ENCODE peak calls at places on chromosome 14, in five cellular contexts. R, M, A, Z and W are unnamed samples.

GRCh38 chr14:53663709-53664108 is 292.9 kb downstream of the BMP4 start:
- DNase-seq in A (no peak), Z (peak), M (no peak), R (no peak), W (peak)

GRCh38 chr14:101202627-101203404 is 299.3 kb upstream of the RTL1 start:
- DNase-seq in R (peak), Z (no peak), M (no peak), A (no peak), W (no peak)

GRCh38 chr14:49984419-49984818 is 91.5 kb downstream of the ARF6 start:
- DNase-seq in Z (no peak), M (no peak), R (no peak), A (no peak), W (no peak)

GRCh38 chr14:57461777-57462320 is 31.8 kb downstream of the CCDC198 start:
- DNase-seq in R (no peak), M (no peak), A (no peak), Z (no peak), W (peak)

GRCh38 chr14:26385302-26385701 is 212.5 kb downstream of the NOVA1 start:
- DNase-seq in A (no peak), M (no peak), Z (no peak), R (no peak), W (no peak)

GRCh38 chr14:64971890-64972785 is at the start of gene RAB15:
- DNase-seq in A (no peak), M (peak), Z (no peak), R (peak), W (peak)

GRCh38 chr14:76320486-76320885 is 55.5 kb upstream of the ESRRB start:
- DNase-seq in R (no peak), M (no peak), A (no peak), Z (no peak), W (no peak)

GRCh38 chr14:22387776-22388241 is 201.2 kb downstream of the DAD1 start:
- DNase-seq in A (peak), Z (no peak), R (no peak), M (no peak), W (no peak)

GRCh38 chr14:75811136-75811839 is 150.2 kb downstream of the TTLL5 start:
- DNase-seq in M (no peak), A (no peak), Z (no peak), R (no peak), W (peak)

GRCh38 chr14:55580401-55581010 is 499 bp downstream of the KTN1 start:
- DNase-seq in Z (no peak), R (peak), A (no peak), M (no peak), W (peak)

GRCh38 chr14:90654831-90655276 is 161.4 kb downstream of the TTC7B start:
- DNase-seq in M (no peak), A (peak), R (no peak), Z (no peak), W (no peak)

GRCh38 chr14:103880334-103880985 is 33.1 kb upstream of the PPP1R13B start:
- DNase-seq in R (peak), Z (no peak), A (peak), M (no peak), W (peak)

GRCh38 chr14:100891051-100891450 is 12.5 kb downstream of the RTL1 start:
- DNase-seq in Z (no peak), R (peak), M (no peak), A (no peak), W (no peak)

GRCh38 chr14:93079865-93080403 is 35.8 kb downstream of the ITPK1 start:
- DNase-seq in R (no peak), M (no peak), A (no peak), Z (no peak), W (no peak)

GRCh38 chr14:72906316-72906715 is 12.4 kb upstream of the DPF3 start:
- DNase-seq in Z (no peak), M (no peak), A (peak), R (no peak), W (no peak)

GRCh38 chr14:95409472-95410307 is 90.0 kb upstream of the CLMN start:
- DNase-seq in Z (no peak), R (no peak), M (no peak), A (no peak), W (no peak)

GRCh38 chr14:95480887-95481226 is 35.6 kb downstream of the SYNE3 start:
- DNase-seq in M (no peak), Z (no peak), A (no peak), R (no peak), W (no peak)

GRCh38 chr14:105881021-105881930 is 354.9 kb downstream of the TMEM121 start:
- DNase-seq in M (no peak), Z (no peak), A (no peak), R (peak), W (no peak)

GRCh38 chr14:76918751-76919421 is 92.7 kb downstream of the LRRC74A start:
- DNase-seq in A (peak), Z (no peak), M (peak), R (peak), W (peak)

GRCh38 chr14:68961361-68961760 is 17.7 kb downstream of the ACTN1 start:
- DNase-seq in R (no peak), Z (no peak), A (no peak), M (no peak), W (no peak)

GRCh38 chr14:86405250-86405649 is 875.3 kb downstream of the FLRT2 start:
- DNase-seq in R (no peak), M (no peak), A (no peak), Z (no peak), W (no peak)

GRCh38 chr14:50447491-50447890 is 50.8 kb upstream of the CDKL1 start:
- DNase-seq in Z (no peak), A (no peak), R (no peak), M (no peak), W (peak)

GRCh38 chr14:20035938-20036337 is at the start of gene OR4K13:
- DNase-seq in R (no peak), M (no peak), A (no peak), Z (no peak), W (no peak)

GRCh38 chr14:22319526-22320352 is 269.3 kb downstream of the DAD1 start:
- DNase-seq in A (no peak), R (peak), Z (no peak), M (no peak), W (peak)

GRCh38 chr14:76056128-76056527 is 70.6 kb downstream of the IFT43 start:
- DNase-seq in M (no peak), R (no peak), A (no peak), Z (peak), W (peak)